ENCODE peak calls at places on chromosomes 11 and 22, in five cellular contexts. T, J, Y, X and C are unnamed samples.

GRCh38 chr11:118838905-118839553 is 44.7 kb upstream of the CXCR5 start:
- DNase-seq in Y (no peak), X (no peak), J (no peak), T (no peak), C (no peak)

GRCh38 chr11:111598546-111598945 is 3.7 kb upstream of the SIK2 start:
- DNase-seq in Y (no peak), X (peak), J (no peak), T (no peak), C (no peak)

GRCh38 chr22:38441620-38442287 is 13.2 kb downstream of the KCNJ4 start:
- DNase-seq in X (no peak), T (no peak), Y (no peak), J (no peak), C (no peak)

GRCh38 chr11:134033696-134034491 is 35.0 kb upstream of the JAM3 start:
- DNase-seq in J (peak), T (peak), Y (peak), X (peak), C (peak)

GRCh38 chr22:37529652-37530345 is 10.6 kb upstream of the CARD10 start:
- DNase-seq in J (no peak), Y (no peak), X (no peak), T (peak), C (no peak)

GRCh38 chr11:10669258-10670033 is 24.1 kb downstream of the IRAG1 start:
- DNase-seq in T (peak), Y (no peak), X (peak), J (peak), C (no peak)

GRCh38 chr11:64850979-64851567 is 6.6 kb upstream of the CDC42BPG start:
- DNase-seq in X (no peak), T (no peak), J (no peak), Y (no peak), C (peak)

GRCh38 chr11:89181111-89181510 is 3.4 kb downstream of the TYR start:
- DNase-seq in X (no peak), T (no peak), J (no peak), Y (no peak), C (no peak)

GRCh38 chr11:96061094-96061493 is 137.2 kb upstream of the MTMR2 start:
- DNase-seq in J (no peak), Y (no peak), X (no peak), T (no peak), C (no peak)

GRCh38 chr22:46604306-46604690 is 15.9 kb upstream of the GRAMD4 start:
- DNase-seq in T (no peak), Y (no peak), J (no peak), X (peak), C (peak)

GRCh38 chr22:39973656-39974055 is 13.5 kb downstream of the TMA7B start:
- DNase-seq in X (no peak), T (no peak), J (no peak), Y (no peak), C (no peak)

GRCh38 chr11:126978155-126978554 is 22.4 kb downstream of the KIRREL3 start:
- DNase-seq in Y (no peak), T (no peak), X (no peak), J (no peak), C (no peak)

GRCh38 chr11:64318694-64319420 is 936 bp downstream of the PRDX5 start:
- DNase-seq in X (no peak), T (no peak), J (no peak), Y (no peak), C (no peak)

GRCh38 chr11:11390068-11390775 is 37.2 kb upstream of the CSNK2A3 start:
- DNase-seq in J (peak), Y (no peak), X (no peak), T (no peak), C (no peak)

GRCh38 chr11:7668464-7668863 is 4.8 kb downstream of the CYB5R2 start:
- DNase-seq in T (no peak), X (no peak), J (no peak), Y (no peak), C (no peak)

GRCh38 chr11:22792497-22792896 is 37.1 kb downstream of the SVIP start:
- DNase-seq in J (no peak), T (peak), Y (peak), X (peak), C (no peak)

GRCh38 chr11:73393011-73393380 is 16.8 kb downstream of the RELT start:
- DNase-seq in Y (no peak), X (no peak), J (no peak), T (no peak), C (no peak)

GRCh38 chr22:30636226-30637077 is 871 bp downstream of the SLC35E4 start:
- DNase-seq in T (peak), Y (no peak), J (no peak), X (no peak), C (peak)

GRCh38 chr11:120334894-120335462 is 1.2 kb upstream of the ARHGEF12 start:
- DNase-seq in T (peak), Y (no peak), X (peak), J (peak), C (no peak)

GRCh38 chr11:122229611-122230386 is 113.8 kb upstream of the BLID start:
- DNase-seq in T (no peak), Y (no peak), J (peak), X (no peak), C (no peak)

GRCh38 chr22:48703265-48703941 is 1124.3 kb downstream of the BRD1 start:
- DNase-seq in J (no peak), T (no peak), X (no peak), Y (no peak), C (no peak)

GRCh38 chr11:84498016-84498415 is 1129.1 kb downstream of the DLG2 start:
- DNase-seq in T (no peak), X (peak), J (no peak), Y (no peak), C (no peak)

GRCh38 chr11:14075118-14075601 is 112.6 kb downstream of the SPON1 start:
- DNase-seq in T (peak), X (no peak), J (no peak), Y (peak), C (no peak)

GRCh38 chr11:76834151-76834550 is 26.6 kb upstream of the ACER3 start:
- DNase-seq in Y (no peak), J (no peak), T (no peak), X (no peak), C (no peak)

GRCh38 chr22:22403306-22403705 is 105.2 kb downstream of the ZNF280B start:
- DNase-seq in Y (no peak), J (no peak), T (no peak), X (no peak), C (no peak)

GRCh38 chr22:44348963-44349950 is 36.5 kb upstream of the SHISAL1 start:
- DNase-seq in T (no peak), Y (no peak), X (peak), J (peak), C (no peak)

GRCh38 chr11:69636512-69636866 is 4.5 kb upstream of the CCND1 start:
- DNase-seq in Y (no peak), X (peak), T (peak), J (peak), C (no peak)

GRCh38 chr22:19893363-19893762 is 38.7 kb upstream of the GNB1L start:
- DNase-seq in X (no peak), J (no peak), Y (no peak), T (no peak), C (no peak)

GRCh38 chr22:20503816-20504215 is 3.6 kb upstream of the MED15 start:
- DNase-seq in X (no peak), J (no peak), Y (no peak), T (peak), C (no peak)

GRCh38 chr11:67502328-67502979 is 2.7 kb downstream of the PITPNM1 start:
- DNase-seq in T (no peak), X (no peak), J (no peak), Y (no peak), C (no peak)

GRCh38 chr11:62577046-62577708 is 3.5 kb upstream of the EEF1G start:
- DNase-seq in T (no peak), Y (no peak), X (peak), J (no peak), C (no peak)

GRCh38 chr22:19103881-19104821 is 18.1 kb downstream of the DGCR2 start:
- DNase-seq in T (no peak), J (no peak), X (no peak), Y (no peak), C (no peak)

GRCh38 chr11:116833491-116833815 is 3.7 kb downstream of the APOC3 start:
- DNase-seq in T (no peak), Y (no peak), J (no peak), X (no peak), C (no peak)

GRCh38 chr11:70028147-70028855 is 49.8 kb upstream of the ANO1 start:
- DNase-seq in X (no peak), T (no peak), Y (no peak), J (no peak), C (no peak)

GRCh38 chr22:40714514-40714966 is 35.3 kb downstream of the MCHR1 start:
- DNase-seq in T (peak), Y (peak), X (peak), J (peak), C (no peak)

GRCh38 chr22:17914474-17914873 is 109.9 kb downstream of the MICAL3 start:
- DNase-seq in X (no peak), J (no peak), T (no peak), Y (no peak), C (no peak)

GRCh38 chr11:27305751-27306150 is 57.3 kb downstream of the CCDC34 start:
- DNase-seq in Y (no peak), J (no peak), X (no peak), T (no peak), C (no peak)

GRCh38 chr11:27307232-27307631 is 55.8 kb downstream of the CCDC34 start:
- DNase-seq in X (no peak), T (peak), Y (no peak), J (no peak), C (no peak)

GRCh38 chr11:27303903-27304302 is 59.1 kb downstream of the CCDC34 start:
- DNase-seq in T (no peak), X (no peak), J (no peak), Y (no peak), C (no peak)

GRCh38 chr11:27300974-27301373 is 62.0 kb downstream of the CCDC34 start:
- DNase-seq in J (no peak), X (no peak), T (peak), Y (no peak), C (no peak)

GRCh38 chr11:27304514-27304913 is 58.5 kb downstream of the CCDC34 start:
- DNase-seq in T (no peak), X (no peak), J (no peak), Y (no peak), C (no peak)
- TF ChIP-seq CTCF in T (no peak), X (no peak), J (no peak), Y (no peak), C (no peak)

GRCh38 chr22:43228330-43228729 is 41.4 kb upstream of the TTLL12 start:
- DNase-seq in T (peak), Y (no peak), J (peak), X (peak), C (no peak)
- TF ChIP-seq CTCF in T (peak), Y (peak), J (peak), X (peak), C (no peak)

DNA sequence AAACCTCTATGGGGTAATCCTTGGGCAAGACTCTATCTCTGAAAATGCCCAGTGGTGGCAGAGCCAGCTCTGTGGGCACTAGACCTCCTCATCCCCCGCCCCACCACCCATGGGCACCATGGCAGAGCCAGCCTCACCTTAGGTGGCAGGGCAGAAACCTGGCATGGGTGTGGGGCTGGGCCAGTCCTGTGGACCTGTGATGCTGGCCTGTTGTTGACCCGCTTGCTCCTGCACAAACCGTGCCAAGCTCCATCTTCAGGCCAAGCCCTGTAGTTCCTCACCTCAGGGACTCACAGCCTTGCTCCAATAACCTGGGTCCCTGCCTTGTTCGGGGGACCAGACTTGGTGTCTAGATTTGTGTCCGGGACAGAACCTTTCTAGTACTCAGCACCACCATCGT is 8.9 kb upstream of the SERPINH1 start:
- DNase-seq in J (no peak), T (no peak), X (no peak), Y (no peak), C (no peak)
- TF ChIP-seq CTCF in J (no peak), T (no peak), X (no peak), Y (no peak), C (no peak)

GRCh38 chr11:12827929-12828812 is 153.9 kb downstream of the TEAD1 start:
- DNase-seq in X (peak), T (peak), J (peak), Y (peak), C (no peak)
- TF ChIP-seq CTCF in X (no peak), T (no peak), J (no peak), Y (no peak), C (no peak)

GRCh38 chr11:58784995-58785394 is 53.3 kb upstream of the GLYAT start:
- DNase-seq in J (no peak), Y (no peak), X (no peak), T (no peak), C (no peak)
- TF ChIP-seq CTCF in J (no peak), Y (no peak), X (no peak), T (peak), C (no peak)